ENCODE peak calls at places on chromosomes 16 and 17, in seven cellular contexts. One of them, this sample, is unnamed.

GRCh38 chr16:67555795-67556212 is 6.5 kb upstream of the CTCF start:
- DNase-seq in CD8-positive, alpha-beta memory T cell: no peak
- DNase-seq in RCC 7860: peak; percentile 27
- DNase-seq in T-helper 2 cell: no peak
- DNase-seq in M059J: peak; percentile 82
- DNase-seq in naive thymus-derived CD8-positive, alpha-beta T cell: peak; percentile 49
- DNase-seq in ecto neural progenitor cell: no peak
- DNase-seq in this sample: no peak

GRCh38 chr16:81451753-81452680 is 7.4 kb downstream of the CMIP start:
- DNase-seq in CD8-positive, alpha-beta memory T cell: no peak
- DNase-seq in T-helper 2 cell: no peak
- DNase-seq in ecto neural progenitor cell: no peak
- DNase-seq in naive thymus-derived CD8-positive, alpha-beta T cell: peak; percentile 70
- DNase-seq in M059J: no peak
- DNase-seq in RCC 7860: no peak
- DNase-seq in this sample: no peak

GRCh38 chr17:75549246-75550138 is 24.0 kb downstream of the LLGL2 start:
- DNase-seq in naive thymus-derived CD8-positive, alpha-beta T cell: no peak
- DNase-seq in T-helper 2 cell: no peak
- DNase-seq in M059J: no peak
- DNase-seq in RCC 7860: no peak
- DNase-seq in CD8-positive, alpha-beta memory T cell: no peak
- DNase-seq in ecto neural progenitor cell: peak; percentile 85
- DNase-seq in this sample: no peak

GRCh38 chr16:67801889-67802288 is 4.5 kb downstream of the RANBP10 start:
- DNase-seq in T-helper 2 cell: no peak
- DNase-seq in RCC 7860: no peak
- DNase-seq in naive thymus-derived CD8-positive, alpha-beta T cell: peak; percentile 47
- DNase-seq in M059J: no peak
- DNase-seq in ecto neural progenitor cell: no peak
- DNase-seq in CD8-positive, alpha-beta memory T cell: no peak
- DNase-seq in this sample: no peak

GRCh38 chr17:67746704-67747571 is 29.2 kb downstream of the NOL11 start:
- DNase-seq in CD8-positive, alpha-beta memory T cell: no peak
- DNase-seq in RCC 7860: no peak
- DNase-seq in naive thymus-derived CD8-positive, alpha-beta T cell: no peak
- DNase-seq in ecto neural progenitor cell: no peak
- DNase-seq in T-helper 2 cell: no peak
- DNase-seq in M059J: no peak
- DNase-seq in this sample: no peak

GRCh38 chr17:39928868-39929651 is 1.5 kb downstream of the LRRC3C start:
- DNase-seq in naive thymus-derived CD8-positive, alpha-beta T cell: no peak
- DNase-seq in M059J: peak; percentile 94
- DNase-seq in CD8-positive, alpha-beta memory T cell: no peak
- DNase-seq in T-helper 2 cell: no peak
- DNase-seq in RCC 7860: peak; percentile 95
- DNase-seq in ecto neural progenitor cell: no peak
- DNase-seq in this sample: no peak

GRCh38 chr17:20086416-20087074 is 77.4 kb downstream of the SPECC1 start:
- DNase-seq in M059J: no peak
- DNase-seq in T-helper 2 cell: no peak
- DNase-seq in RCC 7860: no peak
- DNase-seq in naive thymus-derived CD8-positive, alpha-beta T cell: no peak
- DNase-seq in CD8-positive, alpha-beta memory T cell: no peak
- DNase-seq in ecto neural progenitor cell: no peak
- DNase-seq in this sample: no peak

GRCh38 chr17:45240905-45241314 is 19.2 kb downstream of the FMNL1 start:
- DNase-seq in naive thymus-derived CD8-positive, alpha-beta T cell: no peak
- DNase-seq in CD8-positive, alpha-beta memory T cell: no peak
- DNase-seq in T-helper 2 cell: no peak
- DNase-seq in M059J: no peak
- DNase-seq in ecto neural progenitor cell: no peak
- DNase-seq in RCC 7860: no peak
- DNase-seq in this sample: no peak